ENCODE peak calls at places on chromosome 3, in five cellular contexts. E is mesenchymal stem cell, A is colonic mucosa, L is MM.1S, F is IMR-90. G is an unnamed sample.

GRCh38 chr3:178260887-178261286 is 275.3 kb upstream of the KCNMB2 start:
- DNase-seq in F (no peak), L (no peak), A (no peak), E (peak), G (no peak)

GRCh38 chr3:10361375-10361774 is 40.5 kb upstream of the SEC13 start:
- DNase-seq in E (no peak), L (no peak), A (no peak), F (no peak), G (no peak)

GRCh38 chr3:114626751-114627150 is 332.9 kb downstream of the TIGIT start:
- DNase-seq in A (no peak), E (no peak), L (no peak), F (peak), G (peak)

GRCh38 chr3:10546887-10547286 is 41.5 kb upstream of the ATP2B2 start:
- DNase-seq in E (no peak), A (no peak), L (no peak), F (no peak), G (no peak)

GRCh38 chr3:183880121-183880520 is 4.6 kb downstream of the PARL start:
- DNase-seq in E (no peak), A (no peak), L (no peak), F (no peak), G (no peak)

GRCh38 chr3:50174947-50175524 is 16.4 kb upstream of the GNAT1 start:
- DNase-seq in A (no peak), L (no peak), F (no peak), E (no peak), G (no peak)

GRCh38 chr3:98223907-98224672 is 40.0 kb upstream of the OR5H6 start:
- DNase-seq in F (no peak), A (no peak), L (no peak), E (no peak), G (no peak)

GRCh38 chr3:42651248-42652091 is 2.0 kb upstream of the ZBTB47 start:
- DNase-seq in A (no peak), F (peak), L (no peak), E (peak), G (peak)

GRCh38 chr3:120442975-120443517 is 7.7 kb downstream of the FSTL1 start:
- DNase-seq in E (peak), F (no peak), A (no peak), L (no peak), G (no peak)

GRCh38 chr3:65436580-65436979 is 602.1 kb downstream of the MAGI1 start:
- DNase-seq in L (peak), E (peak), F (no peak), A (no peak), G (peak)

DNA sequence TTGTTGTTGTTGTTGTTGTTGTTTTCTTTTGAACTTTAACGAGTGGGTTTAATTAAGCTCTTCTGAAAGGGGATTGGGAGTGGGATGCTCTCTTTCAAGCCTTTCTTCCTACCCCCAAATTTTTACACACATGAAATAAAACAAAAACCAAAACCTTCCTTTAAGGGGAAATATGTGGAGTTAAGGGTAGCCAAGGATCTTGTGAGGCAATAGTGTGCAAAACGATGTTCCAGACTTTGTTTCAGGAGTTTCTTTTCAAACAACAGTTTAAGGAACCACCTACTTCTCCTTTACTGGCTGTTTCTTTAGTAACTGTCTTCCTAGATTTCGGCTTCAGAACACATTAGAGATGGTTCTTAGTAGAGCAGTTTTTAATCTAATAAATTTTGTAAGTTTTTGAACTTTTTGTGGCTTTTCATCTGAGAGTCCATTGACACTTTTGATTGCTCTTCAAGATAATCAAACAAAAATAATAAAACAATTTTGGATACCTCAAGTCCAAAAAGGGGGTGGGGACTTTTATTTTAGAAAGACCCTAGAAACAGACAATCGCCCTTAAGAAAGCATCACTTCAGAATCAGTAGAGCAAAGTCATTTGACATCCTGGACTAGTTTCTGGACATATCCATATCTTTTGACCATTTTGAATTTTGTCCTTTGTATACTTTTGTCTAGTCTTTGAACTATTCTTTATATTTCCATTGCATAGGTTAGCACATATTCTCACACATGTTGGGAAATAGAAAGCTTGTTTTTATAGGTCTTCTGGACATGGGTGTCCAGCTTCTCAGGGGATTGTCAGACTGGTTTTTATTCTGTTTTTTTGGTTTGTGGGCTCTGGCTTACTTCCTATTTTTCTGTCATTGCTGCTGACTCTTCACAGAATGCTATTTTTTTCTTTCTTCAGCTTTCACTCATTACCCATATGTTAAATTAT is 6.0 kb downstream of the DIPK2A start:
- DNase-seq in E (no peak), A (no peak), L (peak), F (peak), G (no peak)
- H3K4me3 ChIP-seq in E (no peak), A (no peak), L (no peak), F (no peak), G (peak)

GRCh38 chr3:187044206-187044605 is 95.1 kb downstream of the RPL39L start:
- DNase-seq in F (no peak), E (no peak), L (peak), A (no peak), G (peak)
- H3K9ac ChIP-seq in F (no peak), E (no peak), L (peak), A (peak), G (no peak)

DNA sequence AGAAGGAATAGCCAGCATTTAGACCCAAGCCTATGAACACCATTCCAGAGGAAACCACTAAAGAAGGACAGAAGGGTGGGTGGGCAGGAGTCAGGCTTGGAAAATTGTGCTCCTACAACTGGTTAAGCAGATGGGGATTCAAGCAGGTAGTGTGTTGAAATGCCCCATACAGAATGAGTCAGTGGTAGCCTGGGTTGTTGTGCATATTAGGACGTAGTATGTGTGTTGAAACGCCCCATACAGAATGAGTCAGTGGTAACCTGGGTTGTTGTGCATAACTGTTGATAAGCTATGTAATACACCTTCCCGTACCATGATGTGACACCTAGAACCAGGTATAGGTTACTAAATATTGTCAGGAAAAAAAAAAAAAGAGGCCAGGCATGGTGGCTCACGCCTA is 34.0 kb downstream of the MINDY4B start:
- DNase-seq in L (no peak), E (peak), A (no peak), F (peak), G (peak)
- H3K4me3 ChIP-seq in L (no peak), E (no peak), A (no peak), F (no peak), G (no peak)

GRCh38 chr3:20043398-20043797 is 3.2 kb downstream of the KAT2B start:
- DNase-seq in F (no peak), L (peak), A (peak), E (peak), G (peak)

GRCh38 chr3:20041197-20041780 is 1.0 kb downstream of the KAT2B start:
- DNase-seq in F (peak), A (peak), L (peak), E (peak), G (peak)

GRCh38 chr3:20046556-20046955 is 6.3 kb downstream of the KAT2B start:
- DNase-seq in F (no peak), L (no peak), E (no peak), A (no peak), G (no peak)

GRCh38 chr3:20042331-20042730 is 2.1 kb downstream of the KAT2B start:
- DNase-seq in L (no peak), F (no peak), E (no peak), A (no peak), G (no peak)

DNA sequence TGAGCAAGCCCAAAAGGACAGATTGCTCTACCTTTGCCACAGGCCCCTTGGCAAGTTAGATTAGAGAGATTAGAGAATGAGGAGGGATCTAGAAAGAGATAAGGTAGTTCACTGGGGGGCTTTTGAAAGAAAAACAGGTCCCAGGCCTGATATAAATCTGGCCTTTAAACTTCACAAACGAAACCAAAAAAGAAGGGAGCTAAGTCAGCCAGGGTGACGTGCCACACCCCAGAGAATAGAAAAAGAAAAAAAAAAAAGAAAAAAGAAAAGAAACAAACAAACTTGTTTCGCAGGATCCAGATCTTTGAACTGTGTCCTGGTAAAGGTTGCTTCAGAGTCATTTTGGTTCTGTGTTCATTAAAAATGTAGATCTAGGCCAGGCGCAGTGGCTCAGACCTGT is 3.6 kb downstream of the KAT2B start:
- DNase-seq in E (no peak), L (peak), F (no peak), A (no peak), G (no peak)
- H3K9ac ChIP-seq in E (peak), L (peak), F (no peak), A (peak), G (no peak)

DNA sequence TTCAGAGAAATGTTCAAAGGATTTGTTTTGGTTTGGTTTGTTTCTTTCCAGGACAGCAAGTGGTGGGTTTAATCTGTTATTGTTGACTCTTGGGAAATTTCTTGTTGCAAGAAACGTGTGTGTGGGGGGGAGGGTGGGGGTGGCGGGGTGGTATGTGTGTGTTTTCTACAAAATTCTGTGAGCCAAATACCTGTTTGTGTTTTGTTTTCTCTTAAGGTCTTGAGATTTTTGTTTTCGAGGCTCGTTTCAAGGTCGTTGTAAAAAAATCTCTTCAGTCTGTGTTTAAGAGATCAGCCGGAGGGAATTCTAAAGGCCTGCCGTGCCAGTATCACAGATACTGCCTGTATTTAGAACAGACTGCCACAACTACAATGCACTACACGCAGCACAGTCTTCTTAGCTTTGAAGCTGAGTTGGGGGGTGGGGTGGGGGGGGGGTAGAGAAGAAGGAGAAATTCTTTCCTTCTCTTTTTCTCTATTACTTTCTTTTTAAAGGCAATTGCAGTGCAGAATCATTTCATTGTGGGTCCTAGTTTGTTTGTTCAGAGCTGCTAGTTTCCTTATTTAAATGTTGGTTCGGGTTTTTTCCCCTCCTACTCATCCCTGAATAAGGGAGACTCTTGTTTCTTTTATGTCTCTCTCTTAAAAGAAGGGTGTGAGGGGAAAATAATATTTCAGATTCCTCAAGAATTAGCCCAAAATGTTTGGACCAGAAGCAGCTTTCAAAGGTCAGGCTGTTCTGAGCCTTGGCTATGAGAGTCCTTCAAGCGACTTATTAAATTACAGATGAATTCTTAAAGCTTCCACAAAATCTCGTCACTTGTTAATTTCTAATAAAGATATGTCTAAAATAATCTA is 1.4 kb upstream of the BCL6 start:
- DNase-seq in A (no peak), E (peak), F (peak), L (no peak), G (peak)
- H3K4me3 ChIP-seq in A (peak), E (no peak), F (no peak), L (no peak), G (peak)

DNA sequence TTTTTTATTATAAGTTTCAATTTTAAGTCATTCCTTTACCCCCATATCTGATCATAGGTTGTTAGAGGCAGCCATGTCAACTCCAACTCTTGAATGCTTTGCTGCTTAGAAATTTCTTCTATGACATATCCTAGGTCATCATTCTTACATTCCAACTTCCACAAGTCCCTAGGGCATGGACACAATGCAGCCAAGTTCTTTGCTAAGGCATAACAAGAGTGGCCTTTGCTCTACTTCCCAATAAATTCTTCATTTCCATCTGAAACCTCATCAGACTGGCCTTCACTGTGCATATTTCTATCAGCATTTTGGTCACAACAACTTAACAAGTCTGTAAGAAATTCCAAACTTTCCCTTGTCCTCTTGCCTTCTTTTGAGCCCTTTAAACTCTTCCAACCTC is 28.5 kb downstream of the TRIM42 start:
- DNase-seq in F (no peak), L (no peak), A (no peak), E (no peak), G (no peak)
- H3K9ac ChIP-seq in F (no peak), L (no peak), A (no peak), E (no peak), G (no peak)

GRCh38 chr3:44020178-44020577 is 221.5 kb upstream of the TOPAZ1 start:
- DNase-seq in F (no peak), E (no peak), L (no peak), A (no peak), G (no peak)

GRCh38 chr3:44026224-44026865 is 215.3 kb upstream of the TOPAZ1 start:
- DNase-seq in E (no peak), F (no peak), L (no peak), A (no peak), G (no peak)

GRCh38 chr3:44024194-44024593 is 217.5 kb upstream of the TOPAZ1 start:
- DNase-seq in A (no peak), L (no peak), F (no peak), E (no peak), G (no peak)

GRCh38 chr3:44019736-44020135 is 221.9 kb upstream of the TOPAZ1 start:
- DNase-seq in E (no peak), A (no peak), L (no peak), F (no peak), G (no peak)

DNA sequence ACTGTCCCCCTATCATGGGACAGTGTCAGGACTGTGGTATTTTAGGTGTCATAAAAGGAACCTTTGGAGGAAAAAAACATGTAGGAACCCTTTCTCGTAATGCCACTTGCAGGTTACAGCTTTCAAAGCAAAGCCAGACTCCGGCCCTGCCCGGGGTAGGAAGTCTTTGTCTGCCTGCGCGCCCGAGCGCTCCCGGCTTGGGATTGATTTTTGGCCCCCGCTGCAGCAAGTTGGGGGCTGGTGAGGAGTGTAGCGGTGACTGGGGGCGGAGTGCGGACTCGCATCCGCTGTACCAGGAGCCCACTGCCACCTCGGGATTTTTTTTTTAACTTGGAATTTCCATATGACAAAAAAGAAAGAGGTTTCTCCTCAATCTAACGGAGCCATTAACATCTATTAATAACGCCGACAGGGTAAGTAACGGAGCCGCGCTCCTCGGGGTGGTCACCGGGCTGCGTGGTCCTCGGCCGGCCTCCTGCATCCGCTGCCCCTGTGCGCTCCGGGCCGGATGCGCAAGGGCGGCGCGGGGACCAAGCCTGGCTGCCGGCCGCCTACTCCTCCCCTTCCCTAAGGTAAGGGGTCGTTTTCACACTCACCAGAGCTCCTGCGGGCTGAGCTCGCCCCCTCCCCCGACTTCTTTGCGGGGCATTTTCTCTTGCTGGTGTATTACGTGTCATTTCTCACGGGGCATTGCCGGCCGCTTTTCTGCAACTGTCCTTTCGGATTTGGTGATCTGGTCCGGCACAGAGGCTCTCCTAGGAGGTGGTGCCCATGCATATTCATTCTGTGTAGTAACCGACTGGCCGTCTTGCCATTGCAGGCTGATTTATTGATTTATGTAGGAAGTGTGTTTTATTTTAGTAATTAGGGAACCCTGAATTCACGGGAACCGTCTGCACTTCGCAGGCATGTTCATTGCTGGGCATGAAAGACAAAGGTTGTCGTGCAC is 219.8 kb upstream of the TOPAZ1 start:
- DNase-seq in A (no peak), E (no peak), L (no peak), F (no peak), G (peak)
- H3K4me3 ChIP-seq in A (no peak), E (peak), L (no peak), F (no peak), G (peak)

GRCh38 chr3:188264231-188265213 is 110.6 kb downstream of the LPP start:
- DNase-seq in A (no peak), L (no peak), F (peak), E (peak), G (peak)
- H3K9ac ChIP-seq in A (peak), L (no peak), F (peak), E (peak), G (peak)

DNA sequence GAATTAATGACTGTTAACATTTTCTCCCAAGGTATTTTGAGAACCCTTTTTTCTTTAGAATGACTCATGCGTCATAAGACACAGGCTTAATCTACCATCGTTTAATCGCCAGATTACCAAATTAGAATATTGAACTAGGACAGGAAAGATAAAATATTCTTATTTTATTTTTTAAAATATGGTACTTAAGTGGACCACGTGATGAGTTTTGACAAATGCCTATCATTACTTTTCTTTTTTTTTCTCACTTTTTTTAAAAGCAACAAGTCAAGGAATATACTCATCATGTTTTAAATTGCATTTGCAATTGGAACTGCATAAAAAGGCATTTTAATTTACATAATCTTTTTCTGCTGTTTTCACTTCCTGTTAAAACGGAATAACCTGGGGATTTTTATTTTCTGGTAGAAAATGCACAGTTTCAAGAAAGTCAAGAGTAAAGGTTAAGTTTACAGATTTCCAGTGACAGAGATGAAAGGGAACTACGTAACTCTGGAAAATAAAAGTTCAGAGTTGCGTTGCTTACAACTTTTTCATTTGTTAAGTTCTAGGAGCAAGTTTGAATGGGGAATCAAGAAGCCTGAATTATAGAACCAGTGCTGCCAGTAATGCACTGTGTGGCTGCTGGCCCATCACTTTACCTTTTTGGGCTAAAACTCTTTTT is 23.6 kb downstream of the SIAH2 start:
- DNase-seq in F (no peak), L (no peak), A (no peak), E (no peak), G (no peak)
- H3K4me3 ChIP-seq in F (no peak), L (no peak), A (no peak), E (no peak), G (no peak)

DNA sequence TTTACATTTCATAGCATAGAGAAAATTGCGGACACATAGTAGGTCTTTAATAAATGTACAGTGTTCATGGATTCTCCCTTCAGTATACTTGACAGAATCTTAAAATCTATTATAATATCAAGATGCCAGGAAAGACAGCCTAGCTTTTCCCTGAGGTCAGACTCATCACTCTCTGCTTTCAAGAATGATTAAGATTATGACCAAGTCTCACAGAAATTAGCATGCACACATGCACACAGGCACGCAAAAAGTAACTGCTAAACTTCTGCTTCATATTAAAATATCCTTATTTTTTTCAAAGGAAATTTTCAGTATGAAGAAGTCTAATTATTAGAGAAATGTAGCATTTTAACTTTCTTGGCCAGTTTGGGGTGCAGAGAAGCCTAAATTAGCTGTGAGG is 493.8 kb upstream of the NECTIN3 start:
- DNase-seq in A (no peak), E (no peak), L (no peak), F (no peak), G (no peak)
- H3K9ac ChIP-seq in A (no peak), E (peak), L (no peak), F (no peak), G (no peak)

G was measured in fibroblast of lung.